ENCODE peak calls at places on chromosome 6, in four cellular contexts. T, M, Z and B are unnamed samples.

GRCh38 chr6:33977606-33978438 is 168.1 kb downstream of the GRM4 start:
- DNase-seq in T (no peak), M (no peak), Z (no peak), B (no peak)

GRCh38 chr6:45474376-45474775 is 96.6 kb upstream of the SUPT3H start:
- DNase-seq in T (no peak), M (no peak), Z (peak; percentile 41), B (no peak)

GRCh38 chr6:107534762-107535161 is 44.8 kb downstream of the SOBP start:
- DNase-seq in T (no peak), M (no peak), Z (peak; percentile 25), B (no peak)

GRCh38 chr6:7893342-7893741 is 17.2 kb downstream of the TXNDC5 start:
- DNase-seq in T (no peak), M (no peak), Z (no peak), B (no peak)

GRCh38 chr6:83226517-83226916 is 33.4 kb downstream of the RWDD2A start:
- DNase-seq in T (no peak), M (peak; percentile 46), Z (peak; percentile 10), B (peak; percentile 30)

GRCh38 chr6:40165036-40165709 is 230.9 kb upstream of the MOCS1 start:
- DNase-seq in T (no peak), M (no peak), Z (no peak), B (no peak)

GRCh38 chr6:136405410-136406029 is 115.9 kb upstream of the BCLAF1 start:
- DNase-seq in T (no peak), M (no peak), Z (no peak), B (no peak)

GRCh38 chr6:105645166-105645565 is 242.3 kb upstream of the PREP start:
- DNase-seq in T (no peak), M (no peak), Z (no peak), B (no peak)

GRCh38 chr6:41960026-41960425 is 18.4 kb upstream of the CCND3 start:
- DNase-seq in T (no peak), M (no peak), Z (no peak), B (no peak)

GRCh38 chr6:101113468-101114260 is 232.5 kb upstream of the ASCC3 start:
- DNase-seq in T (no peak), M (no peak), Z (no peak), B (no peak)

GRCh38 chr6:40796280-40797223 is 209.4 kb upstream of the LRFN2 start:
- DNase-seq in T (no peak), M (no peak), Z (no peak), B (no peak)

GRCh38 chr6:113979930-113980329 is 9.0 kb upstream of the HDAC2 start:
- DNase-seq in T (peak; percentile 27), M (no peak), Z (no peak), B (no peak)

GRCh38 chr6:126811307-126811706 is 307.2 kb upstream of the RSPO3 start:
- DNase-seq in T (no peak), M (peak; percentile 85), Z (peak; percentile 60), B (no peak)

GRCh38 chr6:86820750-86821149 is 116.6 kb upstream of the HTR1E start:
- DNase-seq in T (peak; percentile 2), M (no peak), Z (no peak), B (no peak)

GRCh38 chr6:69276204-69276603 is 520.6 kb downstream of the LMBRD1 start:
- DNase-seq in T (no peak), M (no peak), Z (no peak), B (no peak)

GRCh38 chr6:15960740-15961629 is 167.9 kb upstream of the MYLIP start:
- DNase-seq in T (no peak), M (no peak), Z (no peak), B (no peak)

GRCh38 chr6:31495580-31495979 is 2.4 kb upstream of the MICB start:
- DNase-seq in T (peak; percentile 28), M (peak; percentile 27), Z (peak; percentile 57), B (no peak)

GRCh38 chr6:170080169-170080827 is 210.6 kb downstream of the DLL1 start:
- DNase-seq in T (no peak), M (no peak), Z (no peak), B (peak; percentile 77)

GRCh38 chr6:16338577-16339262 is 100.3 kb downstream of the GMPR start:
- DNase-seq in T (no peak), M (peak; percentile 98), Z (peak; percentile 100), B (peak; percentile 98)

GRCh38 chr6:17347012-17347411 is 46.4 kb upstream of the CAP2 start:
- DNase-seq in T (no peak), M (no peak), Z (no peak), B (no peak)

GRCh38 chr6:18362058-18362561 is 25.0 kb upstream of the RNF144B start:
- DNase-seq in T (peak; percentile 57), M (peak; percentile 84), Z (peak; percentile 98), B (peak; percentile 79)

GRCh38 chr6:2777249-2777648 is 12.1 kb downstream of the WRNIP1 start:
- DNase-seq in T (no peak), M (peak; percentile 40), Z (no peak), B (no peak)

GRCh38 chr6:130132286-130132701 is 90.5 kb downstream of the SAMD3 start:
- DNase-seq in T (no peak), M (no peak), Z (no peak), B (no peak)

GRCh38 chr6:9646346-9647042 is 768.4 kb downstream of the TFAP2A start:
- DNase-seq in T (no peak), M (peak; percentile 78), Z (peak; percentile 63), B (no peak)

GRCh38 chr6:126542052-126542451 is 202.1 kb downstream of the CENPW start:
- DNase-seq in T (no peak), M (no peak), Z (no peak), B (no peak)

GRCh38 chr6:44563397-44563796 is 175.9 kb downstream of the CDC5L start:
- DNase-seq in T (no peak), M (no peak), Z (peak; percentile 41), B (peak; percentile 41)

GRCh38 chr6:155377061-155377460 is 62.8 kb upstream of the TFB1M start:
- DNase-seq in T (no peak), M (no peak), Z (peak; percentile 97), B (peak; percentile 88)

DNA sequence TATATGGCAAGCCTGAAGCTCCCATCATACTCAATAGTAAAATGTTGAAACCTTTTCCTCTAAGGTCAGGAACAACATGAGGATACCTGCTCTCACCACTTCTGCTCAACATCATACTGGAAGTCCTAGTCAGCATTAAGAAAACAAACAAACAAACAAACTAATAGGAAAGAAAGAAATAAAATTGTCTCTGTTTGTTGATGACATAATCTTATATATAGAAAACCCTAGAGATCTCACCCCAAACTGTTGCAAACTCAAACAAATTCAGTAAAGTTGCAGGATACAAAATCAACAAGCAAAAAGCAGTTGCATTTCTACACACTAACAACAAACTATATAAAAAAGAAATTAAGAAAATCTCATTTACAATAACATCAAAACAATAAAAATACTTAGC is 20.5 kb downstream of the TTLL2 start:
- DNase-seq in T (no peak), M (no peak), Z (no peak), B (no peak)
- H3K4me1 ChIP-seq in T (no peaks in the 10 kb centered on the region), M (no peaks in the 10 kb centered on the region), Z (no peaks in the 10 kb centered on the region), B (no peaks in the 10 kb centered on the region)

GRCh38 chr6:72651967-72652956 is 30.4 kb downstream of the KCNQ5 start:
- DNase-seq in T (no peak), M (no peak), Z (no peak), B (no peak)
- H3K79me2 ChIP-seq in T (peaks cover 89% of the 10 kb centered on the region), M (no peaks in the 10 kb centered on the region), Z (no peaks in the 10 kb centered on the region), B (no peaks in the 10 kb centered on the region)

DNA sequence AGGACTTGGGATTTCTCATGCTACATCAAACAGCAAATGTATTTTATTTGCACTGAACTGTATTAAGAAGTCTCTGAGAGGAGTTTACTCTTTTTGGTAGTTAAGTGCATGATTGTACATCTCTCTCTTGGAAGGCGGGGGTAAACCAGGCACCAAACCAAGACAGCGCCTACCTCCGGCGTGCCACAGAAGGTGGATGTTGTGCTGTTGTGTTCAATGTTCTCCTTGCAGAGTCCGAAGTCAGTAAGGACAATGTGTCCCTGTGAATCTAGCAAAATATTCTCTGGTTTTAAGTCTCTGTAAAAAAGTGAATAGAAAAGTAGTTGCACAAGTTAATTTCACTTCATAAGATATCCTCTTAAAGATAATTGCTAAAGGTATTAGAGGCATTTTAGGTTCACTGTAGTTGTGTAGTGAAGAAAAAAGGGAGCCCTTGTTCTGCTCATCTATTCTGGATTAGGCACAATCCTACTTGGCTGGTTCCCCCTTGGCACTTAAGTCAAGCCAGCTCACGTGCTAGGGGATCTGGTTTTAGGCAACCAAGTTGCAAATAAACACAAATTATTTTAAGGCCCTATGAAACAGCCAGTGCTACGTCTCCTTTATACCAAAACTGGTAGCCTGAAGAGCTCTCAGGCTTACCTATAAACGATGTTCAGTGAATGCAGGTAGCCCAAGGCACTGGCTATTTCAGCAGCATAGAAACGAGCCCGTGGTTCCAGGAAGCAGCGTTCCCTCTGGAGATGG is 119.8 kb upstream of the SLC2A12 start:
- DNase-seq in T (no peak), M (no peak), Z (no peak), B (no peak)
- TF ChIP-seq CTCF in T (no peak), M (no peak), Z (no peak), B (no peak)

GRCh38 chr6:5175195-5175594 is 85.6 kb downstream of the LYRM4 start:
- DNase-seq in T (peak; percentile 39), M (no peak), Z (no peak), B (no peak)

GRCh38 chr6:5175635-5176034 is 85.1 kb downstream of the LYRM4 start:
- DNase-seq in T (no peak), M (no peak), Z (no peak), B (no peak)

GRCh38 chr6:5172057-5172683 is 87.0 kb downstream of the PPP1R3G start:
- DNase-seq in T (no peak), M (no peak), Z (no peak), B (no peak)

GRCh38 chr6:5173862-5174643 is 86.7 kb downstream of the LYRM4 start:
- DNase-seq in T (peak; percentile 86), M (no peak), Z (peak; percentile 23), B (no peak)

GRCh38 chr6:5174756-5175155 is 86.0 kb downstream of the LYRM4 start:
- DNase-seq in T (peak; percentile 13), M (no peak), Z (no peak), B (no peak)
- H3K4me1 ChIP-seq in T (peaks cover 39% of the 10 kb centered on the region), M (no peaks in the 10 kb centered on the region), Z (no peaks in the 10 kb centered on the region), B (peaks cover 7% of the 10 kb centered on the region)

GRCh38 chr6:149473080-149474052 is 11.4 kb downstream of the ZC3H12D start:
- DNase-seq in T (peak; percentile 61), M (no peak), Z (peak; percentile 19), B (peak; percentile 29)

GRCh38 chr6:149471801-149472200 is 13.0 kb downstream of the ZC3H12D start:
- DNase-seq in T (no peak), M (no peak), Z (no peak), B (no peak)

GRCh38 chr6:149472241-149472640 is 12.6 kb downstream of the ZC3H12D start:
- DNase-seq in T (no peak), M (no peak), Z (no peak), B (peak; percentile 19)

GRCh38 chr6:149476789-149477455 is 7.9 kb downstream of the ZC3H12D start:
- DNase-seq in T (no peak), M (no peak), Z (no peak), B (peak; percentile 23)

GRCh38 chr6:149474108-149474935 is 10.5 kb downstream of the ZC3H12D start:
- DNase-seq in T (peak; percentile 24), M (no peak), Z (no peak), B (peak; percentile 27)
- H3K79me2 ChIP-seq in T (peaks cover 75% of the 10 kb centered on the region), M (no peaks in the 10 kb centered on the region), Z (no peaks in the 10 kb centered on the region), B (no peaks in the 10 kb centered on the region)

GRCh38 chr6:153814136-153814535 is 224.9 kb upstream of the OPRM1 start:
- DNase-seq in T (no peak), M (no peak), Z (no peak), B (no peak)
- TF ChIP-seq CTCF in T (peak; percentile 65), M (no peak), Z (no peak), B (no peak)

GRCh38 chr6:5701086-5701661 is 305.6 kb downstream of the NRN1 start:
- DNase-seq in T (no peak), M (no peak), Z (no peak), B (no peak)
- H3K4me1 ChIP-seq in T (peaks cover 2% of the 10 kb centered on the region), M (no peaks in the 10 kb centered on the region), Z (no peaks in the 10 kb centered on the region), B (no peaks in the 10 kb centered on the region)